ENCODE peak calls at places on chromosomes 4 and X, in eight cellular contexts. One of them, this sample, is unnamed.

GRCh38 chrX:34223574-34223973 is 91.5 kb upstream of the FAM47A start:
- DNase-seq in choroid plexus epithelial cell: no peak
- DNase-seq in nephron progenitor cell: no peak
- DNase-seq in fibroblast of mammary gland: no peak
- DNase-seq in K562: no peak
- DNase-seq in stomach: no peak
- DNase-seq in body of pancreas: no peak
- DNase-seq in CD4-positive, alpha-beta T cell: no peak
- DNase-seq in this sample: no peak

GRCh38 chrX:12403474-12404082 is 265.3 kb downstream of the FRMPD4 start:
- DNase-seq in choroid plexus epithelial cell: no peak
- DNase-seq in nephron progenitor cell: no peak
- DNase-seq in fibroblast of mammary gland: peak; percentile 58
- DNase-seq in K562: no peak
- DNase-seq in stomach: no peak
- DNase-seq in body of pancreas: no peak
- DNase-seq in CD4-positive, alpha-beta T cell: no peak
- DNase-seq in this sample: no peak

GRCh38 chrX:56932106-56932505 is 63.2 kb downstream of the SPIN3 start:
- DNase-seq in choroid plexus epithelial cell: no peak
- DNase-seq in nephron progenitor cell: no peak
- DNase-seq in fibroblast of mammary gland: no peak
- DNase-seq in K562: no peak
- DNase-seq in stomach: no peak
- DNase-seq in body of pancreas: no peak
- DNase-seq in CD4-positive, alpha-beta T cell: no peak
- DNase-seq in this sample: no peak

GRCh38 chr4:38804654-38805295 is at the start of gene TLR1:
- DNase-seq in choroid plexus epithelial cell: peak; percentile 86
- DNase-seq in nephron progenitor cell: no peak
- DNase-seq in fibroblast of mammary gland: peak; percentile 70
- DNase-seq in K562: peak; percentile 46
- DNase-seq in stomach: no peak
- DNase-seq in body of pancreas: no peak
- DNase-seq in CD4-positive, alpha-beta T cell: no peak
- DNase-seq in this sample: peak; percentile 25

GRCh38 chrX:65667503-65668355 is at the start of gene MSN:
- DNase-seq in choroid plexus epithelial cell: peak; percentile 39
- DNase-seq in nephron progenitor cell: peak; percentile 67
- DNase-seq in fibroblast of mammary gland: peak; percentile 35
- DNase-seq in K562: peak; percentile 83
- DNase-seq in stomach: peak; percentile 71
- DNase-seq in body of pancreas: peak; percentile 68
- DNase-seq in CD4-positive, alpha-beta T cell: peak; percentile 63
- DNase-seq in this sample: no peak

GRCh38 chr4:188975271-188975670 is 836.0 kb downstream of the TRIML1 start:
- DNase-seq in choroid plexus epithelial cell: no peak
- DNase-seq in nephron progenitor cell: no peak
- DNase-seq in fibroblast of mammary gland: no peak
- DNase-seq in K562: no peak
- DNase-seq in stomach: no peak
- DNase-seq in body of pancreas: no peak
- DNase-seq in CD4-positive, alpha-beta T cell: no peak
- DNase-seq in this sample: no peak

GRCh38 chr4:56817840-56818491 is 3.5 kb downstream of the SPINK2 start:
- DNase-seq in choroid plexus epithelial cell: no peak
- DNase-seq in nephron progenitor cell: no peak
- DNase-seq in fibroblast of mammary gland: no peak
- DNase-seq in K562: no peak
- DNase-seq in stomach: no peak
- DNase-seq in body of pancreas: no peak
- DNase-seq in CD4-positive, alpha-beta T cell: no peak
- DNase-seq in this sample: no peak

GRCh38 chr4:111501946-111502345 is 643.3 kb upstream of the FAM241A start:
- DNase-seq in choroid plexus epithelial cell: no peak
- DNase-seq in nephron progenitor cell: no peak
- DNase-seq in fibroblast of mammary gland: peak; percentile 42
- DNase-seq in K562: no peak
- DNase-seq in stomach: no peak
- DNase-seq in body of pancreas: no peak
- DNase-seq in CD4-positive, alpha-beta T cell: no peak
- DNase-seq in this sample: no peak

GRCh38 chr4:8639021-8639420 is 46.5 kb downstream of the CPZ start:
- DNase-seq in choroid plexus epithelial cell: no peak
- DNase-seq in nephron progenitor cell: no peak
- DNase-seq in fibroblast of mammary gland: no peak
- DNase-seq in K562: no peak
- DNase-seq in stomach: no peak
- DNase-seq in body of pancreas: no peak
- DNase-seq in CD4-positive, alpha-beta T cell: no peak
- DNase-seq in this sample: no peak

GRCh38 chr4:128517739-128518510 is 230.3 kb upstream of the PGRMC2 start:
- DNase-seq in choroid plexus epithelial cell: peak; percentile 99
- DNase-seq in nephron progenitor cell: peak; percentile 17
- DNase-seq in fibroblast of mammary gland: peak; percentile 98
- DNase-seq in K562: peak; percentile 89
- DNase-seq in stomach: peak; percentile 44
- DNase-seq in body of pancreas: peak; percentile 45
- DNase-seq in CD4-positive, alpha-beta T cell: no peak
- DNase-seq in this sample: peak; percentile 68

GRCh38 chr4:173227753-173228152 is 59.1 kb downstream of the GALNT7 start:
- DNase-seq in choroid plexus epithelial cell: no peak
- DNase-seq in nephron progenitor cell: no peak
- DNase-seq in fibroblast of mammary gland: no peak
- DNase-seq in K562: no peak
- DNase-seq in stomach: no peak
- DNase-seq in body of pancreas: no peak
- DNase-seq in CD4-positive, alpha-beta T cell: no peak
- DNase-seq in this sample: no peak

GRCh38 chr4:24042094-24042493 is 152.2 kb upstream of the PPARGC1A start:
- DNase-seq in choroid plexus epithelial cell: peak; percentile 83
- DNase-seq in nephron progenitor cell: no peak
- DNase-seq in fibroblast of mammary gland: peak; percentile 96
- DNase-seq in K562: no peak
- DNase-seq in stomach: no peak
- DNase-seq in body of pancreas: no peak
- DNase-seq in CD4-positive, alpha-beta T cell: no peak
- DNase-seq in this sample: no peak

GRCh38 chrX:19602866-19603620 is 87.7 kb upstream of the MAP3K15 start:
- DNase-seq in choroid plexus epithelial cell: peak; percentile 70
- DNase-seq in nephron progenitor cell: no peak
- DNase-seq in fibroblast of mammary gland: peak; percentile 83
- DNase-seq in K562: peak; percentile 37
- DNase-seq in stomach: no peak
- DNase-seq in body of pancreas: no peak
- DNase-seq in CD4-positive, alpha-beta T cell: no peak
- DNase-seq in this sample: no peak

GRCh38 chr4:15188581-15189539 is 186.6 kb downstream of the CPEB2 start:
- DNase-seq in choroid plexus epithelial cell: no peak
- DNase-seq in nephron progenitor cell: no peak
- DNase-seq in fibroblast of mammary gland: no peak
- DNase-seq in K562: no peak
- DNase-seq in stomach: no peak
- DNase-seq in body of pancreas: no peak
- DNase-seq in CD4-positive, alpha-beta T cell: no peak
- DNase-seq in this sample: no peak

GRCh38 chrX:39201305-39201990 is 400.2 kb downstream of the MID1IP1 start:
- DNase-seq in choroid plexus epithelial cell: peak; percentile 20
- DNase-seq in nephron progenitor cell: no peak
- DNase-seq in fibroblast of mammary gland: no peak
- DNase-seq in K562: peak; percentile 5
- DNase-seq in stomach: no peak
- DNase-seq in body of pancreas: no peak
- DNase-seq in CD4-positive, alpha-beta T cell: no peak
- DNase-seq in this sample: no peak

GRCh38 chr4:44651425-44651824 is at the start of gene YIPF7:
- DNase-seq in choroid plexus epithelial cell: no peak
- DNase-seq in nephron progenitor cell: no peak
- DNase-seq in fibroblast of mammary gland: no peak
- DNase-seq in K562: no peak
- DNase-seq in stomach: no peak
- DNase-seq in body of pancreas: no peak
- DNase-seq in CD4-positive, alpha-beta T cell: no peak
- DNase-seq in this sample: no peak

GRCh38 chr4:56259595-56259994 is 127.7 kb downstream of the AASDH start:
- DNase-seq in choroid plexus epithelial cell: no peak
- DNase-seq in nephron progenitor cell: no peak
- DNase-seq in fibroblast of mammary gland: no peak
- DNase-seq in K562: no peak
- DNase-seq in stomach: no peak
- DNase-seq in body of pancreas: no peak
- DNase-seq in CD4-positive, alpha-beta T cell: no peak
- DNase-seq in this sample: no peak

GRCh38 chr4:5423670-5424069 is 284.7 kb downstream of the EVC2 start:
- DNase-seq in choroid plexus epithelial cell: no peak
- DNase-seq in nephron progenitor cell: no peak
- DNase-seq in fibroblast of mammary gland: no peak
- DNase-seq in K562: no peak
- DNase-seq in stomach: no peak
- DNase-seq in body of pancreas: no peak
- DNase-seq in CD4-positive, alpha-beta T cell: no peak
- DNase-seq in this sample: no peak

GRCh38 chrX:38318606-38319005 is 8.7 kb downstream of the RPGR start:
- DNase-seq in choroid plexus epithelial cell: no peak
- DNase-seq in nephron progenitor cell: no peak
- DNase-seq in fibroblast of mammary gland: no peak
- DNase-seq in K562: no peak
- DNase-seq in stomach: no peak
- DNase-seq in body of pancreas: no peak
- DNase-seq in CD4-positive, alpha-beta T cell: no peak
- DNase-seq in this sample: no peak

GRCh38 chr4:15690020-15690809 is 8.6 kb downstream of the FAM200B start:
- DNase-seq in choroid plexus epithelial cell: peak; percentile 96
- DNase-seq in nephron progenitor cell: no peak
- DNase-seq in fibroblast of mammary gland: peak; percentile 81
- DNase-seq in K562: no peak
- DNase-seq in stomach: no peak
- DNase-seq in body of pancreas: no peak
- DNase-seq in CD4-positive, alpha-beta T cell: no peak
- DNase-seq in this sample: peak; percentile 61

GRCh38 chr4:112343330-112343729 is 46.2 kb downstream of the ALPK1 start:
- DNase-seq in choroid plexus epithelial cell: peak; percentile 27
- DNase-seq in nephron progenitor cell: no peak
- DNase-seq in fibroblast of mammary gland: no peak
- DNase-seq in K562: no peak
- DNase-seq in stomach: no peak
- DNase-seq in body of pancreas: no peak
- DNase-seq in CD4-positive, alpha-beta T cell: no peak
- DNase-seq in this sample: no peak

GRCh38 chr4:147526272-147526654 is 45.4 kb downstream of the EDNRA start:
- DNase-seq in choroid plexus epithelial cell: no peak
- DNase-seq in nephron progenitor cell: no peak
- DNase-seq in fibroblast of mammary gland: no peak
- DNase-seq in K562: no peak
- DNase-seq in stomach: no peak
- DNase-seq in body of pancreas: no peak
- DNase-seq in CD4-positive, alpha-beta T cell: no peak
- DNase-seq in this sample: no peak

GRCh38 chr4:14018191-14018853 is 390.8 kb upstream of the BOD1L1 start:
- DNase-seq in choroid plexus epithelial cell: no peak
- DNase-seq in nephron progenitor cell: no peak
- DNase-seq in fibroblast of mammary gland: no peak
- DNase-seq in K562: no peak
- DNase-seq in stomach: no peak
- DNase-seq in body of pancreas: no peak
- DNase-seq in CD4-positive, alpha-beta T cell: no peak
- DNase-seq in this sample: no peak

DNA sequence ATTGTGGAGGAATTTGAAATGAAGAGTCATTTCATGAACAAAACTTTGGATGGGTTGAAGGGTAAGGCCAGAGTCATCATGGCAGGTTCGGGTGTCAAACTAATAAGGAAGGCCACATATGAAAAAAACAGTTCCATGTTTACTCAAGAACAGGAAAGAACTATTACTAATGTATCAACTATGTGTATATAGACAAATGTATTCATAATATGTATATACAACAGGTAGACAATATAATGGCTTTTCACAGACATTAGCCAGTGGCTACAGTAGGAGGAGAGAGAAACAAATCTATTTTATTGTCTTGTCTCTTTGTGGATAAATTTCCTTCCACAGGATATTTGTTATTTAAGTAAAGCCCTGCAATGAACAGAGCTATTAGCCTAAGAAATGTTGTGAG is 101.1 kb downstream of the CBLL2 start:
- DNase-seq in choroid plexus epithelial cell: no peak
- DNase-seq in nephron progenitor cell: no peak
- DNase-seq in fibroblast of mammary gland: no peak
- DNase-seq in K562: no peak
- DNase-seq in stomach: no peak
- DNase-seq in body of pancreas: no peak
- DNase-seq in CD4-positive, alpha-beta T cell: no peak
- DNase-seq in this sample: no peak
- TF ChIP-seq CTCF in choroid plexus epithelial cell: no peak
- TF ChIP-seq CTCF in nephron progenitor cell: no peak
- TF ChIP-seq CTCF in fibroblast of mammary gland: no peak
- TF ChIP-seq CTCF in K562: no peak
- TF ChIP-seq CTCF in stomach: no peak
- TF ChIP-seq CTCF in body of pancreas: no peak
- TF ChIP-seq CTCF in CD4-positive, alpha-beta T cell: no peak
- TF ChIP-seq CTCF in this sample: no peak

GRCh38 chrX:42694260-42694815 is 83.6 kb downstream of the PPP1R2C start:
- DNase-seq in choroid plexus epithelial cell: no peak
- DNase-seq in nephron progenitor cell: no peak
- DNase-seq in fibroblast of mammary gland: no peak
- DNase-seq in K562: no peak
- DNase-seq in stomach: no peak
- DNase-seq in body of pancreas: no peak
- DNase-seq in CD4-positive, alpha-beta T cell: no peak
- DNase-seq in this sample: no peak
- TF ChIP-seq CTCF in choroid plexus epithelial cell: no peak
- TF ChIP-seq CTCF in nephron progenitor cell: no peak
- TF ChIP-seq CTCF in fibroblast of mammary gland: no peak
- TF ChIP-seq CTCF in K562: no peak
- TF ChIP-seq CTCF in stomach: no peak
- TF ChIP-seq CTCF in body of pancreas: no peak
- TF ChIP-seq CTCF in CD4-positive, alpha-beta T cell: no peak
- TF ChIP-seq CTCF in this sample: no peak

DNA sequence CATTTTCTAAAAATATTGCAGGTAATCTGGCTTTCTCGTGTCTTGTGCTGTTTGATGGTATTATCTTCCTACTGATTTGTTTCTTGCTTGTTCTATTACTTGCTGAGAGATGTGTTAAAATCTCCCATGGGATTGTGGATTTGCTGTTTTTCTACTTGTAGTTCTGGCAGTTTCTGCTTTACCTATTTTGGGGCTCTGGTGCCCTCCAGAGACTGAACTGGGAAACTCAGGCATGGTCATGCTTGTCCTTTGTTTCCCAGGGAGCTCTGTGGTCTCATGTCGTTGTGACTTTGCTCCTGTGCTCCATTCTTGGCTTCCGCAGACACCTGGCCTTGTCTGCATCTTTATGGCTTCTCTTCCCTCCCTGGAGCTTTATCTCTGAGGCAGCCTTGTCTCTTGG is 39.5 kb downstream of the NSD2 start:
- DNase-seq in choroid plexus epithelial cell: peak; percentile 81
- DNase-seq in nephron progenitor cell: peak; percentile 50
- DNase-seq in fibroblast of mammary gland: peak; percentile 72
- DNase-seq in K562: peak; percentile 72
- DNase-seq in stomach: peak; percentile 34
- DNase-seq in body of pancreas: peak; percentile 57
- DNase-seq in CD4-positive, alpha-beta T cell: no peak
- DNase-seq in this sample: peak; percentile 55
- TF ChIP-seq CTCF in choroid plexus epithelial cell: peak; percentile 89
- TF ChIP-seq CTCF in nephron progenitor cell: peak; percentile 62
- TF ChIP-seq CTCF in fibroblast of mammary gland: peak; percentile 61
- TF ChIP-seq CTCF in K562: peak; percentile 75
- TF ChIP-seq CTCF in stomach: no peak
- TF ChIP-seq CTCF in body of pancreas: no peak
- TF ChIP-seq CTCF in CD4-positive, alpha-beta T cell: no peak
- TF ChIP-seq CTCF in this sample: peak; percentile 75

GRCh38 chr4:42656986-42657792 is at the start of gene ATP8A1:
- DNase-seq in choroid plexus epithelial cell: peak; percentile 80
- DNase-seq in nephron progenitor cell: peak; percentile 96
- DNase-seq in fibroblast of mammary gland: peak; percentile 61
- DNase-seq in K562: peak; percentile 91
- DNase-seq in stomach: peak; percentile 95
- DNase-seq in body of pancreas: peak; percentile 95
- DNase-seq in CD4-positive, alpha-beta T cell: peak; percentile 88
- DNase-seq in this sample: peak; percentile 66
- TF ChIP-seq CTCF in choroid plexus epithelial cell: no peak
- TF ChIP-seq CTCF in nephron progenitor cell: no peak
- TF ChIP-seq CTCF in fibroblast of mammary gland: no peak
- TF ChIP-seq CTCF in K562: no peak
- TF ChIP-seq CTCF in stomach: no peak
- TF ChIP-seq CTCF in body of pancreas: no peak
- TF ChIP-seq CTCF in CD4-positive, alpha-beta T cell: no peak
- TF ChIP-seq CTCF in this sample: peak; percentile 13

This sample was measured in HepG2.